ENCODE peak calls at places on chromosomes 4 and X, in nine cellular contexts. C is HCT116, S is GM23338, R is GM23248, H is SK-N-SH, W is OCI-LY7, O is hepatocyte, I is neural progenitor cell, J is PC-3. K is an unnamed sample.

GRCh38 chr4:25991296-25991695 is 77.3 kb downstream of the SMIM20 start:
- DNase-seq in C (no peak), S (no peak), R (no peak), H (no peak), W (no peak), O (no peak), I (no peak), J (no peak), K (no peak)

GRCh38 chrX:39152106-39152649 is 350.9 kb downstream of the MID1IP1 start:
- DNase-seq in C (no peak), S (peak), R (peak), H (peak), W (peak), O (peak), I (peak), J (peak), K (no peak)

GRCh38 chr4:113145519-113146291 is 96.3 kb downstream of the ANK2 start:
- DNase-seq in C (no peak), S (peak), R (peak), H (no peak), W (no peak), O (no peak), I (peak), J (no peak), K (no peak)

GRCh38 chr4:48173055-48173991 is 39.3 kb upstream of the TXK start:
- DNase-seq in C (peak), S (peak), R (peak), H (no peak), W (no peak), O (peak), I (peak), J (peak), K (no peak)

GRCh38 chrX:75156537-75156945 is 458 bp upstream of the ABCB7 start:
- DNase-seq in C (no peak), S (peak), R (peak), H (peak), W (no peak), O (peak), I (no peak), J (no peak), K (no peak)

GRCh38 chr4:602559-602942 is 22.8 kb upstream of the PDE6B start:
- DNase-seq in C (peak), S (peak), R (peak), H (peak), W (peak), O (peak), I (peak), J (peak), K (no peak)

GRCh38 chr4:109930469-109930868 is 17.8 kb downstream of the EGF start:
- DNase-seq in C (no peak), S (no peak), R (no peak), H (no peak), W (no peak), O (no peak), I (no peak), J (no peak), K (no peak)

GRCh38 chrX:5971300-5971699 is 257.4 kb downstream of the NLGN4X start:
- DNase-seq in C (no peak), S (no peak), R (no peak), H (no peak), W (no peak), O (no peak), I (no peak), J (no peak), K (no peak)

GRCh38 chr4:72525938-72526337 is 43.1 kb downstream of the ADAMTS3 start:
- DNase-seq in C (no peak), S (no peak), R (peak), H (no peak), W (no peak), O (peak), I (no peak), J (no peak), K (no peak)

GRCh38 chr4:78610546-78611214 is 59.1 kb downstream of the ANXA3 start:
- DNase-seq in C (no peak), S (no peak), R (peak), H (no peak), W (peak), O (no peak), I (no peak), J (no peak), K (peak)

GRCh38 chr4:42501624-42502401 is 104.5 kb downstream of the SHISA3 start:
- DNase-seq in C (no peak), S (peak), R (no peak), H (no peak), W (no peak), O (no peak), I (peak), J (no peak), K (no peak)

GRCh38 chrX:106933538-106933961 is 13.3 kb downstream of the CLDN2 start:
- DNase-seq in C (no peak), S (no peak), R (no peak), H (peak), W (no peak), O (peak), I (no peak), J (no peak), K (no peak)

GRCh38 chr4:24795666-24796381 is 451 bp downstream of the SOD3 start:
- DNase-seq in C (no peak), S (no peak), R (no peak), H (no peak), W (no peak), O (no peak), I (no peak), J (no peak), K (no peak)

GRCh38 chr4:140928880-140929279 is 172.7 kb upstream of the TBC1D9 start:
- DNase-seq in C (no peak), S (no peak), R (peak), H (no peak), W (no peak), O (no peak), I (no peak), J (peak), K (no peak)

GRCh38 chr4:38058186-38058585 is 98.0 kb downstream of the PTTG2 start:
- DNase-seq in C (no peak), S (no peak), R (no peak), H (peak), W (no peak), O (no peak), I (peak), J (no peak), K (no peak)

GRCh38 chr4:160129439-160129838 is 1026.6 kb downstream of the RAPGEF2 start:
- DNase-seq in C (peak), S (no peak), R (no peak), H (no peak), W (no peak), O (peak), I (no peak), J (peak), K (no peak)

GRCh38 chrX:39059866-39060265 is 258.6 kb downstream of the MID1IP1 start:
- DNase-seq in C (no peak), S (no peak), R (no peak), H (no peak), W (no peak), O (no peak), I (no peak), J (no peak), K (no peak)

GRCh38 chrX:15721911-15722310 is 16.2 kb upstream of the CA5B start:
- DNase-seq in C (no peak), S (no peak), R (peak), H (no peak), W (no peak), O (no peak), I (no peak), J (no peak), K (no peak)

GRCh38 chr4:94827481-94828110 is 69.8 kb downstream of the BMPR1B start:
- DNase-seq in C (peak), S (no peak), R (peak), H (no peak), W (no peak), O (peak), I (no peak), J (peak), K (no peak)

GRCh38 chr4:123616970-123617392 is 220.4 kb downstream of the SPRY1 start:
- DNase-seq in C (no peak), S (peak), R (peak), H (peak), W (peak), O (peak), I (peak), J (peak), K (no peak)

GRCh38 chr4:170089274-170089742 is 448 bp downstream of the AADAT start:
- DNase-seq in C (no peak), S (peak), R (peak), H (peak), W (no peak), O (peak), I (peak), J (peak), K (no peak)

GRCh38 chr4:100428051-100428450 is 89.8 kb downstream of the EMCN start:
- DNase-seq in C (peak), S (no peak), R (peak), H (no peak), W (no peak), O (peak), I (no peak), J (peak), K (no peak)

GRCh38 chrX:31228415-31228832 is 156.6 kb upstream of the FTHL17 start:
- DNase-seq in C (no peak), S (no peak), R (peak), H (no peak), W (no peak), O (peak), I (no peak), J (no peak), K (no peak)

GRCh38 chr4:188822698-188823097 is 683.5 kb downstream of the TRIML1 start:
- DNase-seq in C (peak), S (peak), R (no peak), H (no peak), W (no peak), O (peak), I (peak), J (peak), K (no peak)

GRCh38 chrX:87580862-87581261 is 63.3 kb downstream of the KLHL4 start:
- DNase-seq in C (no peak), S (no peak), R (no peak), H (no peak), W (no peak), O (no peak), I (no peak), J (no peak), K (no peak)

GRCh38 chrX:72026341-72027023 is 105.2 kb downstream of the RTL5 start:
- DNase-seq in C (no peak), S (no peak), R (peak), H (no peak), W (no peak), O (no peak), I (no peak), J (peak), K (no peak)

GRCh38 chr4:68184923-68185322 is 55.3 kb upstream of the TMPRSS11F start:
- DNase-seq in C (no peak), S (no peak), R (no peak), H (no peak), W (no peak), O (no peak), I (no peak), J (peak), K (no peak)

GRCh38 chr4:120801171-120801758 is 121.3 kb downstream of the PRDM5 start:
- DNase-seq in C (no peak), S (no peak), R (peak), H (peak), W (no peak), O (peak), I (no peak), J (no peak), K (no peak)

GRCh38 chrX:35439042-35439639 is 359.0 kb upstream of the MAGEB16 start:
- DNase-seq in C (no peak), S (no peak), R (no peak), H (no peak), W (no peak), O (no peak), I (no peak), J (no peak), K (no peak)

GRCh38 chr4:122666527-122667245 is 45.8 kb upstream of the IL21 start:
- DNase-seq in C (peak), S (no peak), R (peak), H (no peak), W (no peak), O (peak), I (no peak), J (peak), K (no peak)

GRCh38 chrX:2974946-2975345 is 31.4 kb upstream of the ARSH start:
- DNase-seq in C (no peak), S (no peak), R (peak), H (no peak), W (no peak), O (no peak), I (no peak), J (no peak), K (no peak)

GRCh38 chr4:10051536-10052135 is 30.3 kb upstream of the SLC2A9 start:
- DNase-seq in C (no peak), S (no peak), R (no peak), H (no peak), W (no peak), O (no peak), I (peak), J (no peak), K (no peak)

GRCh38 chr4:105979506-105979905 is 84.2 kb downstream of the NPNT start:
- DNase-seq in C (no peak), S (no peak), R (peak), H (no peak), W (no peak), O (no peak), I (no peak), J (peak), K (no peak)

GRCh38 chr4:156954598-156954997 is 17.0 kb downstream of the PDGFC start:
- DNase-seq in C (no peak), S (no peak), R (no peak), H (no peak), W (no peak), O (no peak), I (no peak), J (no peak), K (no peak)

GRCh38 chr4:116303736-116304188 is 781.6 kb downstream of the TRAM1L1 start:
- DNase-seq in C (no peak), S (no peak), R (no peak), H (no peak), W (no peak), O (no peak), I (no peak), J (no peak), K (no peak)

GRCh38 chr4:851701-852430 is 25.9 kb upstream of the CPLX1 start:
- DNase-seq in C (no peak), S (no peak), R (no peak), H (no peak), W (no peak), O (no peak), I (no peak), J (no peak), K (no peak)

GRCh38 chr4:24840826-24841587 is 45.6 kb downstream of the SOD3 start:
- DNase-seq in C (no peak), S (no peak), R (no peak), H (no peak), W (no peak), O (no peak), I (no peak), J (peak), K (no peak)

GRCh38 chr4:35252071-35252470 is 992.2 kb downstream of the ARAP2 start:
- DNase-seq in C (no peak), S (no peak), R (no peak), H (no peak), W (no peak), O (no peak), I (no peak), J (peak), K (no peak)

GRCh38 chr4:169079942-169080827 is 70.1 kb upstream of the CBR4 start:
- DNase-seq in C (no peak), S (no peak), R (peak), H (peak), W (no peak), O (peak), I (no peak), J (peak), K (no peak)
- TF ChIP-seq EZH2phosphoT487 in C (no peak), S (no peak), R (no peak), H (no peak), W (no peak), O (no peak), I (no peak), J (no peak), K (no peak)

GRCh38 chr4:119040261-119040660 is 95.4 kb upstream of the MYOZ2 start:
- DNase-seq in C (no peak), S (no peak), R (peak), H (no peak), W (no peak), O (no peak), I (no peak), J (no peak), K (no peak)

GRCh38 chr4:119039160-119039559 is 96.5 kb upstream of the MYOZ2 start:
- DNase-seq in C (no peak), S (no peak), R (no peak), H (no peak), W (no peak), O (no peak), I (no peak), J (no peak), K (no peak)

GRCh38 chr4:119039779-119040178 is 95.9 kb upstream of the MYOZ2 start:
- DNase-seq in C (peak), S (peak), R (no peak), H (no peak), W (peak), O (peak), I (peak), J (no peak), K (no peak)

GRCh38 chr4:119041951-119042560 is 93.6 kb upstream of the MYOZ2 start:
- DNase-seq in C (peak), S (peak), R (peak), H (peak), W (peak), O (peak), I (peak), J (peak), K (peak)

DNA sequence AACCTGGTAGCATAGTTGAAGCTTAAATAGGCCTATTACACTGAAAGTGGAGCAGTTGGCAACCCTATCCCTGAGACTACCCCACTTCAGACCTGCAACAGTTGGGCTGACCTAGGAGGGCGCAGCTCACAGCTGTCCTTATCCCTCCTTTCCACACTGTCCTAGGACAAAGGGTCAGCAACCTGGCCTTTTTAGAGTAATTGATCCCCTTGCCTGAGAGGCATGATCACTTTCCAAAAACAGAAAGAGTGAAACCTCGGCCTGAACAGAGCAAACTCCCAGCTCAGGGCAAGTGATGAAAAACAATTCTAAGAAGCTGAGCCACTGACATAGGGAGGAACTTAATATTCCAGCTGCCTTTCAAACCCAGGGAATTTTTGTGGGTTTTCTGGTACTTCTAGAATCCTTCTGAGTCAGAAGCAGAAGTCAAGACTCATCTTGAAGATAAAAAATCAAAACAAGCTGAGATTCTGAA is 94.9 kb upstream of the MYOZ2 start:
- DNase-seq in C (no peak), S (peak), R (peak), H (no peak), W (no peak), O (no peak), I (peak), J (peak), K (no peak)
- H3K27ac ChIP-seq in C (no peak), S (peak), R (peak), H (peak), W (no peak), O (peak), I (peak), J (no peak), K (no peak)

DNA sequence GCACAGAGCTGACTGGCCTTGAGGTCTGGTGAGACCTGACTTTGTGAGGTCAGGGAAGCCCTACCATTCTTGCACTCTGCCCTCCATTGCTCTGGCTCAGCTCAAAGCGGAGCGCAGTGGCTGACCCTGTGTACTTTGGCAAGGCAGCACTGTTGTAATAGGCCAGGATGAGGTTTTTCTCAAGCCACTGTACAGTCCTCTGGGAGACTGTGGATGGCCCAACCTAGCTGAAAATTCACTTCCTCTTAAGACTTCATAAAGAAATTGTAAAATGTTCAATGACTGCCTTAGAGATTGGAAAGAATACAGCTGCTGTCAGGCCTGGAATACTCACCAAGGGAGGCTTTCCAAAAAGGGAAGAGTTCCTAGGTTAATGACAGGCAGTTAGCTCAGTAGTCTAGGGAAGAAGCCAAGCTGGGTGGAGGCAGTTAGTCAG is 129.7 kb downstream of the GUCY2F start:
- DNase-seq in C (no peak), S (no peak), R (peak), H (no peak), W (no peak), O (peak), I (no peak), J (no peak), K (no peak)
- TF ChIP-seq EZH2phosphoT487 in C (no peak), S (no peak), R (no peak), H (no peak), W (no peak), O (no peak), I (no peak), J (no peak), K (no peak)

DNA sequence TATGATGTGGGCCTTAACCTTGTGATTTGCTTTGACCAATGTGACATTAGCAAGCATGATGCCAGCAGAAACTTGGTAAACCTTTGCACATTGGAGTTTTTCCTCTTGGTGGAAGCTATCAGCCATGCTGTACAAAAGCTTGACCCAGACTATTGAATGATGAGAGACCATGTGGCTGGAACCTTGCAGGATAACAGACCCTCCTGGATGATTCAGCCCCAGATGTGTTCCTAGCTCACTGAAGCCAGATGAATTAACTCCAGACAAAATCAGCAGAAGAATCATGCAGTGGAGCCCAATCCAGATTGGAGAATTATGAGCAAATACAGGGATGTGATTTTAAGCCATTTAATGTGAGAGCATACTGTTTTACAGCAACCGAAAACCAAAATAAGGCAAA is 16.8 kb downstream of the SPARCL1 start:
- DNase-seq in C (no peak), S (no peak), R (no peak), H (no peak), W (no peak), O (no peak), I (no peak), J (no peak), K (no peak)
- H3K27ac ChIP-seq in C (no peak), S (no peak), R (no peak), H (no peak), W (no peak), O (no peak), I (no peak), J (no peak), K (no peak)

DNA sequence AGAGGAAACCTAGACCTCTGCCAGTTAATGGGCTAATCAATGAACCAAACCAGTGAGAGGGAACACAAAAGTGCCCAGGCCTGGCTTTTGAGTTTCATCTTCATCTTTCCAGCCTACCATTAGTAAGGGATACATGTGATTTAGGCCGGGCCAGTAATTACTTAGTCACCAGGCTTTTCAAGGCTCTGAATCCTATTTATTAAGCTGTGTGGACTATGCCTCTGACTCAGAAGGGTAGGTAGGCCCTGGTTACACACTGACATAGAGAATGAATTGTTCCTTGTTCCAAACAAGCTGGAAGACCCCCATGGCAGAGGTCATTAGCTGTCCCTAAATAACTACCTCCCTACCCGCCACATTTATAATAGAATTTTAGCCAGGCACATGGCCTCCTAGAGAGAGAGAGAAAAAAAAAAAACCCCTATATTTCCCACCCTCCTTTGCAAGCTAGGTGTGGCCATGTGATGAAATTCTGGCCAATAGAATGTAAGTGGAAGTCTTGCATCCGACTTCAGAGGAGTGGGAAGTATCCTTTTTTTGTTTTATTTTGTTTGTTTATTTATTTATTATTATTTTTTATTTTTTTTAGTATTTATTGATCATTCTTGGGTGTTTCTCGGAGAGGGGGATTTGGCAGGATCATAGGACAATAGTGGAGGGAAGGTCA is 112.3 kb upstream of the BCOR start:
- DNase-seq in C (no peak), S (no peak), R (peak), H (no peak), W (no peak), O (no peak), I (no peak), J (peak), K (no peak)
- TF ChIP-seq EZH2phosphoT487 in C (no peak), S (no peak), R (no peak), H (no peak), W (no peak), O (no peak), I (no peak), J (no peak), K (no peak)